ENCODE peak calls at places on chromosomes 5 and 9, in ten cellular contexts. U is frontal cortex; L is heart left ventricle; M is CD4-positive, alpha-beta memory T cell; H is adrenal gland; F is colonic mucosa; A is cerebellum; B is WTC11; T is activated T-cell treated with anti-CD3 and anti-CD28 coated beads, Interleukin-2, amount 50 U/mL, for 4 hours; D is GM04504. G is an unnamed sample.

GRCh38 chr9:76873056-76873792 is 32.7 kb downstream of the PRUNE2 start:
- DNase-seq in U (no peak), L (no peak), M (no peak), H (no peak), F (no peak), A (peak), B (peak), T (no peak), D (no peak), G (no peak)

GRCh38 chr5:160398806-160399205 is 1.0 kb downstream of the FAM200C start:
- DNase-seq in U (no peak), L (no peak), M (no peak), H (no peak), F (no peak), A (no peak), B (no peak), T (no peak), D (no peak), G (no peak)

GRCh38 chr9:115444941-115445340 is 327.0 kb upstream of the TNC start:
- DNase-seq in U (no peak), L (no peak), M (no peak), H (no peak), F (no peak), A (no peak), B (no peak), T (no peak), D (no peak), G (no peak)

GRCh38 chr5:124057161-124057814 is 545.3 kb downstream of the CSNK1G3 start:
- DNase-seq in U (no peak), L (peak), M (no peak), H (peak), F (peak), A (peak), B (no peak), T (no peak), D (no peak), G (peak)

GRCh38 chr9:3058409-3058808 is 214.5 kb upstream of the PUM3 start:
- DNase-seq in U (no peak), L (no peak), M (no peak), H (no peak), F (no peak), A (no peak), B (no peak), T (no peak), D (no peak), G (no peak)

GRCh38 chr5:171623551-171624097 is 162.0 kb upstream of the SMIM23 start:
- DNase-seq in U (no peak), L (no peak), M (no peak), H (no peak), F (no peak), A (no peak), B (peak), T (no peak), D (no peak), G (no peak)

GRCh38 chr5:27217160-27217956 is 179.0 kb upstream of the CDH9 start:
- DNase-seq in U (no peak), L (no peak), M (no peak), H (no peak), F (no peak), A (no peak), B (no peak), T (no peak), D (no peak), G (no peak)

GRCh38 chr9:94799578-94800264 is 73.2 kb downstream of the AOPEP start:
- DNase-seq in U (no peak), L (no peak), M (no peak), H (no peak), F (no peak), A (no peak), B (no peak), T (no peak), D (no peak), G (no peak)

GRCh38 chr5:154370119-154370518 is 75.7 kb upstream of the SAP30L start:
- DNase-seq in U (no peak), L (no peak), M (no peak), H (no peak), F (no peak), A (no peak), B (no peak), T (no peak), D (no peak), G (no peak)

GRCh38 chr9:135344915-135345500 is 134.6 kb upstream of the PPP1R26 start:
- DNase-seq in U (no peak), L (no peak), M (no peak), H (no peak), F (no peak), A (no peak), B (peak), T (no peak), D (no peak), G (no peak)

GRCh38 chr9:72065076-72065475 is 4.7 kb upstream of the C9orf57 start:
- DNase-seq in U (no peak), L (no peak), M (no peak), H (no peak), F (no peak), A (no peak), B (no peak), T (no peak), D (no peak), G (no peak)

GRCh38 chr9:112401175-112401815 is 21.4 kb downstream of the HSDL2 start:
- DNase-seq in U (no peak), L (no peak), M (no peak), H (no peak), F (no peak), A (no peak), B (no peak), T (no peak), D (no peak), G (no peak)

GRCh38 chr5:151463137-151464029 is 16.0 kb downstream of the SLC36A1 start:
- DNase-seq in U (no peak), L (no peak), M (no peak), H (no peak), F (peak), A (no peak), B (peak), T (no peak), D (no peak), G (no peak)

GRCh38 chr5:13932561-13932960 is 11.9 kb downstream of the DNAH5 start:
- DNase-seq in U (no peak), L (no peak), M (no peak), H (no peak), F (no peak), A (peak), B (no peak), T (no peak), D (no peak), G (no peak)